ENCODE peak calls at places on chromosomes 5 and 9, in six cellular contexts. M is kidney; P is PC-3; X is pancreas; U is cardiac fibroblast; D is activated CD8-positive, alpha-beta T cell treated with anti-CD3 and anti-CD28 coated beads for 36 hours. B is an unnamed sample.

GRCh38 chr9:122347348-122348287 is 23.2 kb upstream of the PTGS1 start:
- DNase-seq in M (no peak), P (peak), X (no peak), U (peak), D (peak), B (no peak)

GRCh38 chr5:175854231-175855040 is 16.9 kb upstream of the CPLX2 start:
- DNase-seq in M (no peak), P (no peak), X (no peak), U (no peak), D (no peak), B (no peak)

GRCh38 chr9:88766778-88767503 is 224.3 kb upstream of the S1PR3 start:
- DNase-seq in M (no peak), P (peak), X (no peak), U (peak), D (no peak), B (no peak)

GRCh38 chr5:123545506-123545905 is 33.5 kb downstream of the CSNK1G3 start:
- DNase-seq in M (no peak), P (peak), X (no peak), U (peak), D (peak), B (no peak)

GRCh38 chr5:26649000-26649399 is 389.4 kb downstream of the CDH9 start:
- DNase-seq in M (no peak), P (peak), X (no peak), U (no peak), D (no peak), B (no peak)

GRCh38 chr9:133750927-133751649 is 12.9 kb upstream of the SARDH start:
- DNase-seq in M (peak), P (no peak), X (peak), U (no peak), D (no peak), B (no peak)

GRCh38 chr9:123150708-123151503 is 117.4 kb downstream of the GPR21 start:
- DNase-seq in M (no peak), P (peak), X (no peak), U (peak), D (no peak), B (no peak)

GRCh38 chr5:126070481-126070880 is 352.7 kb upstream of the GRAMD2B start:
- DNase-seq in M (no peak), P (no peak), X (no peak), U (peak), D (no peak), B (no peak)

GRCh38 chr5:25850581-25850980 is 1187.8 kb downstream of the CDH9 start:
- DNase-seq in M (no peak), P (peak), X (no peak), U (no peak), D (no peak), B (no peak)

GRCh38 chr5:172870261-172870806 is 36.3 kb downstream of the ERGIC1 start:
- DNase-seq in M (no peak), P (peak), X (no peak), U (peak), D (no peak), B (no peak)

GRCh38 chr5:125254267-125254666 is 507.8 kb upstream of the ZNF608 start:
- DNase-seq in M (no peak), P (no peak), X (no peak), U (no peak), D (no peak), B (no peak)

GRCh38 chr5:129003232-129003631 is 37.9 kb downstream of the SLC27A6 start:
- DNase-seq in M (no peak), P (peak), X (no peak), U (peak), D (no peak), B (no peak)

GRCh38 chr9:132144708-132145365 is 17.0 kb upstream of the NTNG2 start:
- DNase-seq in M (peak), P (peak), X (no peak), U (peak), D (peak), B (no peak)

GRCh38 chr5:128053291-128053954 is 30.1 kb upstream of the SLC12A2 start:
- DNase-seq in M (no peak), P (peak), X (no peak), U (peak), D (no peak), B (no peak)

GRCh38 chr5:64166201-64166959 is 737 bp downstream of the RNF180 start:
- DNase-seq in M (no peak), P (peak), X (no peak), U (no peak), D (no peak), B (no peak)

GRCh38 chr5:164672931-164673694 is 1167.7 kb downstream of the MAT2B start:
- DNase-seq in M (no peak), P (peak), X (no peak), U (peak), D (no peak), B (no peak)
- TF ChIP-seq CTCF in M (no peak), P (no peak), X (no peak), U (peak), D (no peak), B (peak)

GRCh38 chr5:149404746-149405549 is 25.9 kb upstream of the IL17B start:
- DNase-seq in M (no peak), P (no peak), X (no peak), U (peak), D (no peak), B (no peak)
- TF ChIP-seq CTCF in M (no peak), P (no peak), X (no peak), U (no peak), D (no peak), B (no peak)

GRCh38 chr9:86098793-86099694 is at the start of gene GOLM1:
- DNase-seq in M (peak), P (peak), X (peak), U (peak), D (peak), B (peak)
- TF ChIP-seq CTCF in M (peak), P (no peak), X (no peak), U (no peak), D (no peak), B (peak)

GRCh38 chr9:23322392-23322791 is 503.6 kb downstream of the ELAVL2 start:
- DNase-seq in M (no peak), P (peak), X (no peak), U (no peak), D (no peak), B (no peak)
- TF ChIP-seq CTCF in M (no peak), P (peak), X (peak), U (no peak), D (no peak), B (peak)

DNA sequence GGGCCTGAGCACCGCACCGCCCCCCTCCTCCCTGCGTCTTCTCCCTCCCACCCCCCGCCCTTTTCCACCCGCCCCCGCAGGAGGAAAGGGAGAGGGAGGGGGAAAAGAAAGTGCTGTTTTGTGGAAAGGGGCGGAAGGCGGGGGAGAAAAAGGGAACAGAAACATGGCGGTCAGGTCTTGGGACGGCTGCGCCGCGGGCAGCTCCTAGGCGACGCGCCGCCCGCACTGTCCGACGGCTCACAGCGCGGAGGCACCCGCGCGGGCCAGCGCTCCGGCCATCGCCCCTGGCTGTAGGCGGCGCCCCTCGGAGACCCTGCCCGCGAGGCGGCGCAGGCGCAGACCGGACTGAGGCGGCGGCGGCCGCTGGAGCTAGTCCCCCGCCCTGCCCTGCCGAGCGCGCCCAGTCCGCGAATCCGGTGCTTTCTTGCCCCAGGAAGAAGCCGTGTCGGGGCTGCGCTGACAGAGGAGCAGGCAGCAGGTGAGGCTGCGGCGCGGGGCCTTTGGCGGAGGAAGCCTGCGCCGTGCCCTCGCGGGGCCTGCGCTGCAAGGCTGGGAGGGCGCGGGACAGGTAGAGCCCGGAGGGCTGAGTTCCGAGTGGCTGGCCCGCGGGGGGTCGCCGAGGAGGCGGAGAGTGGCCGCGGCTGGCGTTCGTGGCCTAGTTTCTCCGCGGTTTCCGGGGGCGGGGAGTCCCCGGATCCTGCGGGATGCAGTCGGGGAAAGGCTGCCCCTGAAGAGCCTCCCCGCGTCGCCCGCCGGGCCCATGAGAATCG is at the start of gene DENND4C:
- DNase-seq in M (peak), P (peak), X (peak), U (peak), D (peak), B (peak)
- TF ChIP-seq CTCF in M (no peak), P (no peak), X (no peak), U (no peak), D (peak), B (peak)

GRCh38 chr5:140882591-140882899 is 621 bp downstream of the PCDHA13 start:
- DNase-seq in M (no peak), P (peak), X (no peak), U (no peak), D (no peak), B (peak)
- TF ChIP-seq CTCF in M (no peak), P (peak), X (no peak), U (no peak), D (no peak), B (no peak)

DNA sequence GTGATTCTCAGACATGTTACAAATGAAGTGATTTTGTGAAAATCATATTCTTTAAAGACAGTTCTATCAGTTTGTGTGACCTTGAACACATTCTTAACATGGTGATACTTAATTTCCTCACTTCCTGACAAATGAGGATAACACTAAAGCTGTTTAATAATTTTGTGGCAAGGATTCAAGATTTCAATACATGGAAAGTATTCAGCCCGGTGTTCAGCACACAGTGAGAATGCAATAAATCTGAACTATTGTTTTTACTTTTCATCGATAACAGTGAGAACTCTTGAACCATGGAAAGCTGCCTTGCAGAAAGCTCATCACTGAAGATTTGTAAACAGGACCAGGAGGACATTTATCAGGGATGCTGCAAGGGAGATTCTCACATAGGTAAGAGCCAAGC is 57.1 kb upstream of the C5orf46 start:
- DNase-seq in M (no peak), P (no peak), X (no peak), U (no peak), D (no peak), B (no peak)
- TF ChIP-seq CTCF in M (no peak), P (no peak), X (no peak), U (no peak), D (no peak), B (no peak)

B was measured in GM13977.